ENCODE peak calls at places on chromosomes 4 and X, in four cellular contexts. P, N, V and R are unnamed samples.

GRCh38 chr4:61312526-61312925 is 112.4 kb downstream of the ADGRL3 start:
- DNase-seq in P (no peak), N (no peak), V (no peak), R (no peak)

GRCh38 chr4:168564024-168564423 is 67.2 kb downstream of the PALLD start:
- DNase-seq in P (no peak), N (no peak), V (no peak), R (no peak)

GRCh38 chr4:157220026-157220881 is at the start of gene GRIA2:
- DNase-seq in P (peak), N (no peak), V (peak), R (no peak)

GRCh38 chr4:95462946-95463345 is 85.8 kb downstream of the UNC5C start:
- DNase-seq in P (no peak), N (no peak), V (no peak), R (no peak)

GRCh38 chr4:95217197-95217596 is 331.6 kb downstream of the UNC5C start:
- DNase-seq in P (no peak), N (no peak), V (no peak), R (no peak)

GRCh38 chr4:52038109-52038912 is at the start of gene SGCB:
- DNase-seq in P (peak), N (no peak), V (peak), R (no peak)

GRCh38 chr4:16524911-16525574 is 298.8 kb upstream of the TAPT1 start:
- DNase-seq in P (no peak), N (no peak), V (no peak), R (no peak)

GRCh38 chr4:128427832-128428366 is 140.3 kb upstream of the PGRMC2 start:
- DNase-seq in P (peak), N (no peak), V (peak), R (no peak)

GRCh38 chrX:9153299-9153698 is 119.4 kb upstream of the FAM9B start:
- DNase-seq in P (no peak), N (no peak), V (no peak), R (no peak)

GRCh38 chrX:97387004-97387403 is 503.3 kb downstream of the RPA4 start:
- DNase-seq in P (no peak), N (no peak), V (no peak), R (no peak)

GRCh38 chr4:80196259-80197131 is 808 bp upstream of the PRDM8 start:
- DNase-seq in P (no peak), N (no peak), V (no peak), R (no peak)

GRCh38 chrX:9786839-9787635 is 808 bp downstream of the SHROOM2 start:
- DNase-seq in P (peak), N (no peak), V (no peak), R (no peak)

GRCh38 chr4:143626134-143626859 is 74.2 kb downstream of the FREM3 start:
- DNase-seq in P (no peak), N (no peak), V (no peak), R (no peak)

GRCh38 chr4:38675167-38676121 is 11.4 kb downstream of the KLF3 start:
- DNase-seq in P (peak), N (no peak), V (peak), R (no peak)

GRCh38 chr4:121138445-121138844 is 25.7 kb downstream of the TNIP3 start:
- DNase-seq in P (no peak), N (no peak), V (no peak), R (no peak)

GRCh38 chr4:100981447-100982204 is 365.7 kb downstream of the PPP3CA start:
- DNase-seq in P (no peak), N (no peak), V (no peak), R (no peak)

GRCh38 chr4:184262901-184263300 is 45.2 kb upstream of the ENPP6 start:
- DNase-seq in P (no peak), N (no peak), V (no peak), R (no peak)

DNA sequence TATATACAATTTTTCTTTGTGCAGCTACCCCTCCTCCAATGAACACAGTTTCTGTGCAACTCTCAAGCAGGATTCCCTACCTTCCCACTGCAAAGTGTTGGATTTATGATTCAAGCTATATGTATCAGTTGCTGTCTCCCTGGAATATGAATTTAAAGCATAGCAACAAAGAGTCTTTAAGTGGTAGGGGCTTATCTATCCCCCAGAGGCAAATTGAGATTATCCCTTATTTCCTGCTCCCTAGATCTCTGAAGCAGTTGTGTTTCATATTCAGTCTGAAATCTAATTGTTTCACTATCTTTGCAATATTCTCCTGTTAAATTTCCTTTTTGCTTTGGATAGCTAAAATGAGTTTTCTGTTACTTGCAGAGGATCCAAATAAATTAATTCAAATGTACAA is 263.0 kb downstream of the IQCM start:
- DNase-seq in P (no peak), N (no peak), V (no peak), R (no peak)
- TF ChIP-seq POLR2AphosphoS5 in P (no peak), N (no peak), V (no peak), R (no peak)

GRCh38 chr4:165716472-165716871 is 156.6 kb upstream of the TLL1 start:
- DNase-seq in P (no peak), N (no peak), V (no peak), R (no peak)
- TF ChIP-seq CHD2 in P (no peak), N (no peak), V (no peak), R (no peak)

DNA sequence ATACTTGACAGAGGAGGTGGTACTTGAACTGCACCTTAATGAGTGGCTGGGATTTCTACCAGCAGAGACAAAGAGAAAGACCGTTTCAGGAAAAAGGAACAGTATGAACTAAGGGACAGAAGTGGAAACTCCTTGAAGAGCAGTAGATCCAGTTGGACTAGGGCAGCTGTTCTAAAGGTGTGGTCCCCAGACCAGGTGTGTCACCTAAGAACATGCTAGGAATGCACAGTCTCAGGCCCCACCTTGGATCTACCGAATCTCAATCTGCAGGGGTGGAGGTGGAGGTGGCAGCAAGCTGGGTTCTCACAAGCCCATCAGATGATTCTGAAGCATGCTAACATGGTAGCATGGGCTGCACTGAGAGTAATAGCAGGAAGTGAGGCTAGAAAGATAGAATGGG is 22.3 kb downstream of the DAPP1 start:
- DNase-seq in P (no peak), N (no peak), V (no peak), R (no peak)
- TF ChIP-seq USF2 in P (no peak), N (no peak), V (no peak), R (no peak)

GRCh38 chrX:153588021-153588781 is 10.7 kb downstream of the CCNQ start:
- DNase-seq in P (no peak), N (no peak), V (no peak), R (no peak)
- TF ChIP-seq POLR2AphosphoS5 in P (no peak), N (no peak), V (no peak), R (no peak)

GRCh38 chrX:1587161-1587560 is 4.2 kb upstream of the AKAP17A start:
- DNase-seq in P (no peak), N (no peak), V (no peak), R (peak)
- TF ChIP-seq CHD2 in P (no peak), N (no peak), V (no peak), R (no peak)